ENCODE peak calls at places on chromosomes 3 and 15, in nine cellular contexts. H, X, Z, M, E, O, I, F and K are unnamed samples. For H3K4me1, the result is how much of the 10 kb centered on the place peaks cover.

GRCh38 chr3:25781758-25782594 is 1.3 kb downstream of the NGLY1 start:
- DNase-seq in H (no peak), X (no peak), Z (no peak), M (no peak), E (no peak), O (no peak), I (no peak), F (no peak), K (no peak)

GRCh38 chr15:88909956-88910831 is 3.0 kb downstream of the MFGE8 start:
- DNase-seq in H (no peak), X (no peak), Z (no peak), M (no peak), E (no peak), O (peak), I (no peak), F (no peak), K (no peak)

GRCh38 chr3:88032245-88032644 is 26.6 kb downstream of the CGGBP1 start:
- DNase-seq in H (peak), X (no peak), Z (no peak), M (no peak), E (no peak), O (no peak), I (no peak), F (no peak), K (no peak)

GRCh38 chr3:12300137-12300536 is 11.3 kb downstream of the PPARG start:
- DNase-seq in H (peak), X (no peak), Z (no peak), M (no peak), E (no peak), O (no peak), I (no peak), F (no peak), K (no peak)

GRCh38 chr3:37861540-37862051 is at the start of gene CTDSPL:
- DNase-seq in H (peak), X (no peak), Z (peak), M (peak), E (no peak), O (peak), I (no peak), F (peak), K (peak)

GRCh38 chr15:98758224-98758623 is 109.9 kb downstream of the IGF1R start:
- DNase-seq in H (no peak), X (no peak), Z (no peak), M (no peak), E (no peak), O (no peak), I (no peak), F (no peak), K (no peak)

GRCh38 chr3:187763850-187764648 is 18.8 kb upstream of the BCL6 start:
- DNase-seq in H (no peak), X (no peak), Z (no peak), M (no peak), E (no peak), O (no peak), I (no peak), F (no peak), K (no peak)

GRCh38 chr15:31212286-31212685 is 110.8 kb upstream of the TRPM1 start:
- DNase-seq in H (no peak), X (no peak), Z (no peak), M (no peak), E (no peak), O (no peak), I (no peak), F (no peak), K (no peak)

GRCh38 chr3:56923546-56924224 is 121.9 kb upstream of the ARHGEF3 start:
- DNase-seq in H (peak), X (no peak), Z (no peak), M (peak), E (peak), O (no peak), I (peak), F (peak), K (no peak)

GRCh38 chr3:60126905-60127304 is 1077.1 kb upstream of the CFAP20DC start:
- DNase-seq in H (no peak), X (no peak), Z (no peak), M (no peak), E (no peak), O (no peak), I (no peak), F (no peak), K (no peak)

GRCh38 chr3:159911011-159911663 is 77.5 kb upstream of the IL12A start:
- DNase-seq in H (no peak), X (no peak), Z (peak), M (no peak), E (no peak), O (no peak), I (no peak), F (no peak), K (no peak)

GRCh38 chr3:38210141-38210757 is 44.9 kb downstream of the OXSR1 start:
- DNase-seq in H (no peak), X (no peak), Z (no peak), M (no peak), E (no peak), O (no peak), I (no peak), F (no peak), K (no peak)

DNA sequence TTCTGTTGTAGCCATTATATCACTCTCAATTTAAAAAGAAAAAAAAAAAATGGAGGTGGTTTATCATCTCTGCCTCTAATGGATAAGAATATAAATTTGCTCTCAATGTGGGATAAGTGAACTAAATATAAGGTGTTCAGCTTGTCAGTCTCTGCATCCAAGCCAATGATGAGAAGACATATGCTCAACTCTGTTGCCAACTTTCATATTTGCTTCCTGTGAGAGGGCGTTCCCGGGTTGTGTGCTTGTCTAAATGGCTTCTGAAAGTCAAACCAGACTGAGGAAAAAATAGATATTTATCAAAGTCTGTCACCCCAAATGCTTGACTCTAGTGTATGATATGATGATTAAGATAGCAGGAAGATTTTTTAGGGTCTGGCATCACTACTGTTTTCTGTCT is 422.0 kb downstream of the ZNF385D start:
- DNase-seq in H (no peak), X (no peak), Z (no peak), M (no peak), E (no peak), O (no peak), I (no peak), F (no peak), K (no peak)
- H3K4me1 ChIP-seq in H (under half), X (under half), Z (under half), M (under half), E (under half), O (under half), I (under half), F (under half), K (under half)

DNA sequence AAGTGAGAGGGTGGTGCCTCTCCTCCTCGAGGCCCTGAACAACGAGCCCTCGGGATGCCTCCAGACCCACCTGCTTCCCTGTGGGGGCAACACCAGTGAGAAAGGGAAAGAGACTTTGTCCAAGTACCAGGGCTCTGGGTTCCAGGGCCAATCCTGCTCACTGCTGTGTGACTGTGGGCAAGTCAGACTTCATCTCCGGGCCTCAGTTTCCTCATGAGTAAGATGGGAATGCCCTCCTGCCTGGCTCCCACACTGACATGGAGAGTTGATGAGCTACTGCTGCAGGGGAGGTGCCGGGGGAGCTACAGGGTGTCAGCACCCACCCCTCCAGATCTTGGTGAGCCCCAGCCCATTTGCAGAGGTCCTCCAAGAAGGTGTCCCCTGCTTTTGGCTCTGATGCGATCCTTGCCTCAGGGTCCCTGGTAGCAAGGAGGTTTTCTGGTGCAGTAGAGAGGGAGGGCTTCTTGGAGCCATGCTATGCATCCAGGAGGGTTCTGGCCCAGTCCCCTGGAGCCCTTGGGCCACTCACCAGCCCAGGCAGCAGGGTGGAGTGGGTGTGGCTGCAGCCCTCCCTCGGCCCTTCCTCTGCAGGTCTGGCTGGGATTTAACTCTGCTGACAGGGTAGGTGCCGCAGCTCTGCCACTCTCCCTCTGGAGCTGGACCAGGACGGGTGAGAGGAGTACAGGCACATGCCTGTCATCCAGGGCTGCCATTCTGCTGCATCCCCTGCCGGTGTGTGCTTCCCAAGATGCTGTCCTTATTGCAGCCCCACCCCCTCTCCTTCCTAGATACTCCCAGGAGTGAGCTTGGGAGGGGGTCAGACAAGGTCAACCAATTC is 26.9 kb downstream of the LOXL1 start:
- DNase-seq in H (peak), X (no peak), Z (no peak), M (no peak), E (no peak), O (no peak), I (no peak), F (no peak), K (peak)
- H3K4me1 ChIP-seq in H (under half), X (under half), Z (under half), M (under half), E (under half), O (under half), I (under half), F (under half), K (under half)

GRCh38 chr3:177823701-177824189 is 626.5 kb upstream of the TBL1XR1 start:
- DNase-seq in H (no peak), X (no peak), Z (no peak), M (no peak), E (no peak), O (no peak), I (no peak), F (no peak), K (no peak)
- H3K4me1 ChIP-seq in H (under half), X (under half), Z (under half), M (under half), E (under half), O (under half), I (under half), F (under half), K (under half)

GRCh38 chr15:45995800-45996199 is 361.0 kb downstream of the SQOR start:
- DNase-seq in H (no peak), X (no peak), Z (no peak), M (no peak), E (no peak), O (no peak), I (no peak), F (no peak), K (no peak)
- H3K4me1 ChIP-seq in H (under half), X (under half), Z (under half), M (under half), E (under half), O (under half), I (under half), F (under half), K (under half)

DNA sequence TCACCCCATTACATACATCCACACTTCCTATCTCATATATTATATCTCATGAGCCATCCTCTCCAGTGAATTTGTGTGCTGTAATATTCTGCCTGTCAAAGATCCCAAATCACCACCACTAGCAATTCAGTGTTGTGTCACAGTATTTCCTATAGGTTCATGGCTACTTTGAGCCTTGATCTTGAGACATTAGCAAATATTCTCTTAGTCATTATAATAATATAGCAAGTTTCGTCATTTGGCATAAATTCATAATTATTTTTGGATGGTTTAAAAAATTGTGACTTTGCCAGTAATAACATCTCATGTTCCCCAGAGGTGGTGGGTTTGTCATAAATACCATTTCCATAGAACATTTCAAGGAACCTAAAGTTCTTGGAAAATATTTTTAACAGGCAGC is 47.7 kb downstream of the CMSS1 start:
- DNase-seq in H (peak), X (no peak), Z (no peak), M (no peak), E (no peak), O (no peak), I (no peak), F (no peak), K (no peak)
- H3K4me1 ChIP-seq in H (half or more), X (under half), Z (under half), M (under half), E (under half), O (half or more), I (half or more), F (under half), K (under half)

DNA sequence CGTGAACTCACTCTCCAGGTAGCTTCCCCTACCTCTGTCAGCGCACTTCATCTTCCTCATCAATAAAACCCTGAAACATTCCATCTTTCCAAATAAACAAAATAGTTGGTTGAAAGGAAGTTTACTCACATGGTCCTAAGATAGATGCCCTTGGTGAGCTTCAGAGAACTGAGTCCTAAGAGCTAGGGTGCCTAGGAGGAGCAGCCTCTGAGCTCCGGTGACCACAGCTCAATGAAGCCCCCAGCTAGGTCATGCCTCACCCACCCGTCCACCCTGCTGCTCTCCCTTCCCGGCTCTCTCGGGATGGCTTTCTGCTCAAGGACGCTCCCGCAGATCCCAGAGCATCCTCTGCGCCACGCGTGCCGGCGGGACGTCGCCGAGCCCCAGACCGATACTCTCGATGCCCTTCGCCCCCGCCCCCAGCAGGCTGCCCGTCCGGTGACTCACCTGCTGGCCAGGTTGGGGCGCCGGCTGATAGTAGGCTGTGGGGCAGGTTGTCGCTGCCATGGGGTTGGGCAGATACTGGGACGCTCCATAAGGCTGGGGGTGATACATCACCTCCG is 697 bp downstream of the VGLL3 start:
- DNase-seq in H (peak), X (no peak), Z (peak), M (peak), E (no peak), O (no peak), I (peak), F (peak), K (peak)
- H3K4me1 ChIP-seq in H (under half), X (under half), Z (under half), M (under half), E (under half), O (under half), I (half or more), F (under half), K (under half)

GRCh38 chr3:127798716-127799115 is 23.6 kb downstream of the MGLL start:
- DNase-seq in H (no peak), X (no peak), Z (no peak), M (no peak), E (no peak), O (no peak), I (no peak), F (no peak), K (no peak)
- H3K4me1 ChIP-seq in H (under half), X (under half), Z (under half), M (under half), E (under half), O (under half), I (under half), F (under half), K (under half)

GRCh38 chr3:43953814-43954241 is 263.1 kb downstream of the ABHD5 start:
- DNase-seq in H (peak), X (no peak), Z (no peak), M (no peak), E (no peak), O (no peak), I (no peak), F (no peak), K (no peak)

GRCh38 chr3:43954321-43954720 is 263.6 kb downstream of the ABHD5 start:
- DNase-seq in H (no peak), X (no peak), Z (no peak), M (no peak), E (no peak), O (no peak), I (no peak), F (no peak), K (no peak)

GRCh38 chr3:43951813-43952212 is 261.1 kb downstream of the ABHD5 start:
- DNase-seq in H (no peak), X (no peak), Z (no peak), M (no peak), E (no peak), O (no peak), I (no peak), F (no peak), K (no peak)

GRCh38 chr3:43950775-43951174 is 260.0 kb downstream of the ABHD5 start:
- DNase-seq in H (no peak), X (no peak), Z (no peak), M (no peak), E (no peak), O (no peak), I (no peak), F (no peak), K (no peak)

GRCh38 chr3:43953375-43953774 is 262.6 kb downstream of the ABHD5 start:
- DNase-seq in H (no peak), X (no peak), Z (no peak), M (no peak), E (no peak), O (no peak), I (no peak), F (no peak), K (no peak)
- H3K4me1 ChIP-seq in H (under half), X (under half), Z (under half), M (under half), E (under half), O (under half), I (under half), F (under half), K (under half)